ENCODE peak calls at places on chromosomes 3 and 15, in four cellular contexts. D is lower leg skin, Q is cardiac muscle cell, R is uterus. Z is an unnamed sample.

GRCh38 chr15:53808058-53808703 is 48.7 kb upstream of the WDR72 start:
- DNase-seq in D (no peak), Q (peak; percentile 2), R (no peak), Z (no peak)

GRCh38 chr15:64842986-64843561 is 1.4 kb downstream of the PLEKHO2 start:
- DNase-seq in D (peak; percentile 73), Q (peak; percentile 65), R (peak; percentile 75), Z (no peak)

GRCh38 chr15:72176743-72177142 is 20.8 kb downstream of the GRAMD2A start:
- DNase-seq in D (no peak), Q (no peak), R (no peak), Z (no peak)

GRCh38 chr15:64246364-64247189 is 83.8 kb upstream of the PPIB start:
- DNase-seq in D (no peak), Q (peak; percentile 85), R (peak; percentile 29), Z (no peak)

GRCh38 chr3:190169877-190170276 is 49.2 kb upstream of the P3H2 start:
- DNase-seq in D (no peak), Q (no peak), R (no peak), Z (no peak)

GRCh38 chr3:22156868-22157267 is 405.9 kb upstream of the ZNF385D start:
- DNase-seq in D (no peak), Q (no peak), R (no peak), Z (no peak)

GRCh38 chr15:64597469-64597806 is 137.1 kb downstream of the ZNF609 start:
- DNase-seq in D (no peak), Q (no peak), R (no peak), Z (no peak)

GRCh38 chr3:18499256-18499655 is 74.1 kb upstream of the SATB1 start:
- DNase-seq in D (no peak), Q (no peak), R (no peak), Z (no peak)

GRCh38 chr15:62394079-62394478 is 229.0 kb upstream of the C2CD4B start:
- DNase-seq in D (peak; percentile 37), Q (no peak), R (no peak), Z (no peak)

GRCh38 chr3:121295966-121296365 is 249.8 kb downstream of the POLQ start:
- DNase-seq in D (no peak), Q (no peak), R (no peak), Z (no peak)

GRCh38 chr15:25763954-25764353 is 99.2 kb downstream of the ATP10A start:
- DNase-seq in D (no peak), Q (no peak), R (no peak), Z (no peak)

GRCh38 chr3:180594631-180595348 is 7.2 kb upstream of the TTC14 start:
- DNase-seq in D (no peak), Q (peak; percentile 36), R (no peak), Z (no peak)

GRCh38 chr3:177182352-177182751 is 14.9 kb downstream of the TBL1XR1 start:
- DNase-seq in D (no peak), Q (no peak), R (no peak), Z (no peak)

GRCh38 chr3:107574650-107575049 is 51.9 kb downstream of the BBX start:
- DNase-seq in D (no peak), Q (peak; percentile 72), R (no peak), Z (no peak)

GRCh38 chr3:11140054-11140712 is 14.1 kb upstream of the HRH1 start:
- DNase-seq in D (peak; percentile 38), Q (no peak), R (no peak), Z (peak; percentile 40)

GRCh38 chr15:66644000-66644787 is 57.8 kb upstream of the SMAD6 start:
- DNase-seq in D (no peak), Q (peak; percentile 40), R (no peak), Z (no peak)

GRCh38 chr3:158494657-158495056 is 76.3 kb upstream of the MLF1 start:
- DNase-seq in D (no peak), Q (no peak), R (no peak), Z (no peak)

GRCh38 chr3:152235709-152236298 is 32.9 kb upstream of the MBNL1 start:
- DNase-seq in D (no peak), Q (peak; percentile 26), R (no peak), Z (no peak)

GRCh38 chr3:175916151-175916946 is 1057.2 kb downstream of the NAALADL2 start:
- DNase-seq in D (peak; percentile 36), Q (no peak), R (no peak), Z (no peak)

GRCh38 chr3:27528798-27529197 is 44.6 kb upstream of the SLC4A7 start:
- DNase-seq in D (no peak), Q (no peak), R (no peak), Z (no peak)

GRCh38 chr3:58066842-58067241 is 58.6 kb downstream of the FLNB start:
- DNase-seq in D (no peak), Q (peak; percentile 68), R (peak; percentile 14), Z (no peak)
- TF ChIP-seq CTCF in D (no peak), Q (no peak), R (no peak), Z (no peak)

GRCh38 chr3:65493938-65494337 is 544.8 kb downstream of the MAGI1 start:
- DNase-seq in D (no peak), Q (no peak), R (no peak), Z (no peak)

GRCh38 chr3:65489253-65489652 is 549.5 kb downstream of the MAGI1 start:
- DNase-seq in D (no peak), Q (no peak), R (no peak), Z (no peak)

GRCh38 chr3:65493371-65493882 is 545.3 kb downstream of the MAGI1 start:
- DNase-seq in D (no peak), Q (no peak), R (no peak), Z (no peak)

GRCh38 chr3:65490132-65490531 is 548.6 kb downstream of the MAGI1 start:
- DNase-seq in D (no peak), Q (no peak), R (no peak), Z (no peak)

GRCh38 chr3:65492249-65492648 is 546.5 kb downstream of the MAGI1 start:
- DNase-seq in D (no peak), Q (no peak), R (no peak), Z (no peak)
- TF ChIP-seq CTCF in D (no peak), Q (no peak), R (no peak), Z (no peak)

GRCh38 chr3:51967384-51968174 is at the start of gene PCBP4:
- DNase-seq in D (peak; percentile 47), Q (peak; percentile 51), R (peak; percentile 76), Z (peak; percentile 54)

GRCh38 chr3:51966486-51966885 is 768 bp downstream of the PCBP4 start:
- DNase-seq in D (no peak), Q (no peak), R (no peak), Z (no peak)

GRCh38 chr3:51964521-51964920 is 2.7 kb downstream of the PCBP4 start:
- DNase-seq in D (no peak), Q (no peak), R (no peak), Z (no peak)

GRCh38 chr3:51966941-51967383 is 292 bp downstream of the PCBP4 start:
- DNase-seq in D (no peak), Q (no peak), R (no peak), Z (no peak)

GRCh38 chr3:51966016-51966415 is 1.2 kb downstream of the PCBP4 start:
- DNase-seq in D (no peak), Q (no peak), R (no peak), Z (no peak)
- TF ChIP-seq CTCF in D (no peak), Q (no peak), R (no peak), Z (no peak)

GRCh38 chr15:93050648-93051047 is 38.4 kb downstream of the RGMA start:
- DNase-seq in D (no peak), Q (no peak), R (no peak), Z (no peak)

GRCh38 chr15:93055211-93055763 is 33.7 kb downstream of the RGMA start:
- DNase-seq in D (no peak), Q (no peak), R (no peak), Z (no peak)

GRCh38 chr15:93049914-93050534 is 39.0 kb downstream of the RGMA start:
- DNase-seq in D (no peak), Q (no peak), R (no peak), Z (peak; percentile 52)

GRCh38 chr15:93051236-93052089 is 37.5 kb downstream of the RGMA start:
- DNase-seq in D (no peak), Q (no peak), R (no peak), Z (no peak)

GRCh38 chr15:93052090-93052892 is 36.7 kb downstream of the RGMA start:
- DNase-seq in D (no peak), Q (no peak), R (no peak), Z (no peak)
- TF ChIP-seq CTCF in D (no peak), Q (no peak), R (no peak), Z (no peak)

DNA sequence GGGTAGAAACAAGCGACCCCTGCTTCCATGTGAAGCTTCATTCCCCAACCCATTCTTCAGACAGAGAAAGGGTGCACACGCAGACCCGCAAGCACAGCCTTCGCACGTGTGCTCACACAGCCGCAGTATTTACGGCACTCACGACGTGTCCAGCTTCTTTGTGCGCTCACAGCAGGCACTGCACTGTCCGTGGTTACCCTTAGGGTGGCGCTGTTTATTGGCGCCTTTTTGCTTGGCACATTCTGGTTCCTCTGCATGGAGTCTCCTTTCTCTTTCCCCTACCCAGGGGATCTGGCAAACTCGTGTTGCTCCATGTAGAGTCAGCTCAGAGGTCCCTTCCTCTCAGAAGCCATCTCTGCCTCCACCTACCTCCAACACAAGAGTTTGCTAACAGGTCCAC is 115.1 kb downstream of the SLCO3A1 start:
- DNase-seq in D (no peak), Q (no peak), R (no peak), Z (no peak)
- TF ChIP-seq CTCF in D (no peak), Q (no peak), R (no peak), Z (no peak)

DNA sequence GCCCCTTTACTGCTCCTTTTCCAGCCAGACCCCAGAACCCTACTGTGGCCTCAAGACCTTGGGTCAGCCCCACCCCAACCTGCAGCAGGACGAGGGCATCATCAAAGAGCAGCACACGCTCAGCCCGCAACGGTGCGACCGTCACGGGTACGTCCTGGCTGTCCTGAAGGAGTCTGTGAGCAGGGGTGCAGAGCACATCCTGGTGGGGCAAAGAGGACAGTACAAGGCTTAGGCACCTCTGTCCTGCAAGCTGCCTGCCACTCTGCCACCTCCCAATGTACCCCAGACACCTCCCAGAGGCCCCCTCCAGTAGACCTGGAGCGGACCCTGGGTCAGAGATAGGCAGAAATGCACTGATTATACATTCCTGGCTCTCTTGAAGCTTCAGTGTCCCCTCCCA is 8.0 kb downstream of the ALS2CL start:
- DNase-seq in D (no peak), Q (no peak), R (no peak), Z (no peak)
- TF ChIP-seq CTCF in D (no peak), Q (no peak), R (no peak), Z (no peak)